ENCODE peak calls at places on chromosomes 4 and X, in five cellular contexts. J is stimulated activated CD4-positive, alpha-beta T cell treated with anti-CD3 and anti-CD28 coated beads, Interleukin-2, amount 100 ng/mL, for 24 hours; L is GM23248; E is SW 1271; N is iris pigment epithelial cell. Y is an unnamed sample.

GRCh38 chr4:56570041-56570440 is 64.5 kb downstream of the ARL9 start:
- DNase-seq in N (peak), L (no peak), E (no peak), J (no peak), Y (no peak)

GRCh38 chr4:2081540-2081939 is 22.4 kb downstream of the NAT8L start:
- DNase-seq in J (no peak), E (no peak), L (no peak), N (no peak), Y (no peak)

GRCh38 chr4:46648088-46648744 is 258.3 kb upstream of the GABRA2 start:
- DNase-seq in L (peak), N (peak), J (no peak), E (no peak), Y (no peak)

GRCh38 chr4:168867128-168867527 is 142.9 kb downstream of the CBR4 start:
- DNase-seq in L (peak), E (no peak), J (no peak), N (no peak), Y (no peak)

GRCh38 chr4:54902261-54902660 is 223.1 kb downstream of the KDR start:
- DNase-seq in L (peak), E (no peak), J (no peak), N (peak), Y (no peak)

GRCh38 chr4:67929447-67929846 is 33.8 kb downstream of the TMPRSS11A start:
- DNase-seq in E (no peak), N (peak), J (no peak), L (peak), Y (no peak)

GRCh38 chr4:74056858-74057562 is 18.5 kb upstream of the CXCL3 start:
- DNase-seq in N (peak), J (no peak), E (no peak), L (peak), Y (no peak)

GRCh38 chrX:102339312-102340298 is 92.6 kb downstream of the NXF2 start:
- DNase-seq in E (no peak), N (no peak), J (peak), L (peak), Y (no peak)

GRCh38 chrX:13864264-13864663 is 47.4 kb upstream of the GPM6B start:
- DNase-seq in N (peak), E (no peak), L (peak), J (no peak), Y (no peak)

Y was measured in left colon.